ENCODE peak calls at places on chromosome 1, in seven cellular contexts. G, W, N, J, P, T and X are unnamed samples. For H3K4me1 and H3K36me3, the result is how much of the 10 kb centered on the place peaks cover.

GRCh38 chr1:28087614-28088167 is 719 bp downstream of the EYA3 start:
- DNase-seq in J (no peak), N (peak), T (no peak), W (no peak), P (no peak), G (peak), X (peak)

GRCh38 chr1:17197696-17198095 is 7.2 kb upstream of the PADI1 start:
- DNase-seq in N (no peak), J (no peak), G (no peak), T (no peak), W (no peak), P (no peak), X (no peak)

GRCh38 chr1:211639500-211640361 is 35.7 kb downstream of the NEK2 start:
- DNase-seq in J (no peak), N (peak), P (peak), W (peak), G (no peak), T (no peak), X (peak)

GRCh38 chr1:36913523-36914060 is 120.7 kb downstream of the GRIK3 start:
- DNase-seq in W (no peak), J (no peak), P (no peak), T (no peak), G (peak), N (no peak), X (no peak)

GRCh38 chr1:66533804-66534745 is at the start of gene SGIP1:
- DNase-seq in J (no peak), N (peak), T (peak), W (peak), G (peak), P (no peak), X (peak)

GRCh38 chr1:154329152-154329521 is 3.8 kb downstream of the ATP8B2 start:
- DNase-seq in J (no peak), G (peak), T (no peak), W (no peak), P (no peak), N (no peak), X (peak)

GRCh38 chr1:93015590-93015989 is 54.3 kb upstream of the DIPK1A start:
- DNase-seq in J (no peak), P (no peak), W (peak), T (no peak), N (no peak), G (no peak), X (no peak)

GRCh38 chr1:238672262-238672661 is 714.1 kb upstream of the CHRM3 start:
- DNase-seq in G (peak), J (no peak), P (no peak), N (no peak), T (no peak), W (no peak), X (no peak)

GRCh38 chr1:185733818-185734709 is at the start of gene HMCN1:
- DNase-seq in N (peak), G (peak), P (peak), W (peak), T (peak), J (peak), X (peak)

GRCh38 chr1:218496561-218496960 is 151.4 kb downstream of the TGFB2 start:
- DNase-seq in T (no peak), N (peak), W (peak), G (no peak), P (peak), J (no peak), X (peak)

GRCh38 chr1:184199036-184199796 is 147.7 kb downstream of the TSEN15 start:
- DNase-seq in G (no peak), J (no peak), T (no peak), P (no peak), N (no peak), W (peak), X (no peak)

GRCh38 chr1:115545791-115546733 is 95.7 kb upstream of the VANGL1 start:
- DNase-seq in N (peak), W (peak), P (peak), T (peak), J (peak), G (peak), X (peak)

GRCh38 chr1:240876071-240876470 is 264.1 kb upstream of the GREM2 start:
- DNase-seq in W (no peak), T (no peak), J (no peak), G (no peak), N (no peak), P (no peak), X (no peak)

GRCh38 chr1:159171688-159172501 is 480 bp downstream of the CADM3 start:
- DNase-seq in P (no peak), W (peak), T (no peak), G (peak), N (peak), J (no peak), X (peak)

GRCh38 chr1:188782220-188782841 is 1695.3 kb downstream of the BRINP3 start:
- DNase-seq in P (peak), N (peak), W (peak), T (no peak), G (peak), J (no peak), X (no peak)

GRCh38 chr1:21666572-21667320 is 2.4 kb downstream of the RAP1GAP start:
- DNase-seq in N (no peak), W (no peak), J (peak), T (no peak), P (no peak), G (no peak), X (peak)

GRCh38 chr1:167059729-167060107 is 30.5 kb downstream of the GPA33 start:
- DNase-seq in T (no peak), W (no peak), N (no peak), G (no peak), P (no peak), J (no peak), X (no peak)

GRCh38 chr1:198261886-198262285 is 105.1 kb downstream of the NEK7 start:
- DNase-seq in W (no peak), G (no peak), J (no peak), P (no peak), T (no peak), N (no peak), X (no peak)

GRCh38 chr1:2814511-2815075 is 13.1 kb upstream of the TTC34 start:
- DNase-seq in J (no peak), G (no peak), N (no peak), W (no peak), T (peak), P (no peak), X (no peak)

GRCh38 chr1:1777510-1777909 is 760 bp downstream of the NADK start:
- DNase-seq in T (peak), G (peak), W (peak), P (no peak), N (peak), J (no peak), X (peak)
- H3K4me1 ChIP-seq in T (under half), G (under half), W (under half), P (under half), N (half or more), J (under half), X (under half)

DNA sequence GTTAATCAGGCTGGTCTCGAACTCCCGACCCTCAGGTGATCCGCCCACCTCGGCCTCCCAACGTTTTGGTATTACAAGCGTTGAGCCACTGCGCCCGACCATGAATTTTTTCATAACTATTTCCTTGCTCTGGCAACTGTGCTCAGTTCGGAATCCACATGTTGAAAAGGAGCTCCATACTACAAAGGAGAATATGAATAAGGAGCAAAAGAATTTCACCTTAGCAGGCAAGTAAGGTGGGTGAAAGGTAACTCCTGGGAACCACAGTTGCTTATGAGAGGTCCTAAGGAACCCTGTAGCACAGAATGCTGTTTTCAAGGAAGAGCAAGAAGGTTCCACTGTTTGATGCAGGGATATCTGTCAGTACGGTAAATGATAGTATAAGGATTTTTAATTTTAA is 29.9 kb upstream of the NADK start:
- DNase-seq in G (no peak), N (no peak), J (no peak), T (no peak), W (no peak), P (no peak), X (no peak)
- H3K36me3 ChIP-seq in G (under half), N (under half), J (under half), T (half or more), W (under half), P (under half), X (half or more)

GRCh38 chr1:24560361-24560760 is 4.5 kb downstream of the NCMAP start:
- DNase-seq in J (peak), P (no peak), G (no peak), W (no peak), N (no peak), T (no peak), X (no peak)

GRCh38 chr1:24557220-24557619 is 1.3 kb downstream of the NCMAP start:
- DNase-seq in G (no peak), T (no peak), P (no peak), J (no peak), N (no peak), W (no peak), X (no peak)

GRCh38 chr1:24557711-24558121 is 1.8 kb downstream of the NCMAP start:
- DNase-seq in N (peak), T (no peak), G (no peak), W (no peak), J (peak), P (no peak), X (no peak)

GRCh38 chr1:24558455-24558854 is 2.6 kb downstream of the NCMAP start:
- DNase-seq in G (no peak), T (no peak), P (no peak), J (peak), W (no peak), N (no peak), X (no peak)

GRCh38 chr1:24558902-24559791 is 3.3 kb downstream of the NCMAP start:
- DNase-seq in T (peak), N (no peak), P (no peak), G (peak), J (peak), W (peak), X (peak)
- TF ChIP-seq CTCF in T (no peak), N (no peak), P (no peak), G (no peak), J (no peak), W (no peak), X (no peak)

DNA sequence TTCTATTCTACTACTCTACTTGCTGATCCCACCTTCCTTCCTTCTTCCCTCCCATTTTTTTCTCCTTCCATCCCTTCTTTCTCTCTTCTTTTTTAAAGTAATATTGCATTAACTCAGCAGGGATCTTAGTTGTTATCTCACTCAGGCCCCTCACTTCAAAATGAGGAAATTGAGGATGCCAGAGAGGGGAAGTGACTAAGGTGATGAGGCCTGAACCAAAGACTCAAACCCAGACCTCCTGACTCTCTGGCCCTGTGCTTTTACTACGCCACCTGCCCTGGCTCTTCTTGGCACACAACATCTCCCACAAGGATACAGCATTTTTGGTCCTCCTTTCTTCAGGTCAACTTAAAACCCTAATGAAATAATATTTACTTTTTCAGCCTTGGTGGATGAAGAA is 151.7 kb upstream of the ZNF648 start:
- DNase-seq in J (no peak), P (no peak), W (no peak), G (no peak), T (no peak), N (no peak), X (no peak)
- H3K4me1 ChIP-seq in J (under half), P (under half), W (under half), G (under half), T (under half), N (under half), X (under half)